ENCODE peak calls at places on chromosomes 11 and 22, in ten cellular contexts. R is lower lobe of right lung; G is AG09309; L is lower leg skin; T is HepG2; Q is astrocyte of the spinal cord; F is astrocyte of the cerebellum; K is Peyer's patch; U is CD4-positive, alpha-beta T cell; S is GM13977. D is an unnamed sample.

GRCh38 chr22:48782817-48783511 is 1044.7 kb downstream of the BRD1 start:
- DNase-seq in G (no peak), K (no peak), F (no peak), R (no peak), L (peak), T (no peak), U (no peak), Q (no peak), S (no peak), D (no peak)

GRCh38 chr11:36458129-36458918 is 51.7 kb downstream of the TRAF6 start:
- DNase-seq in U (no peak), F (no peak), S (no peak), K (no peak), T (no peak), L (no peak), R (peak), Q (no peak), G (no peak), D (no peak)

GRCh38 chr11:119789766-119790407 is 60.9 kb upstream of the NECTIN1 start:
- DNase-seq in T (no peak), U (no peak), Q (no peak), R (peak), G (no peak), L (no peak), K (no peak), S (no peak), F (no peak), D (peak)

GRCh38 chr11:43920598-43921419 is 21.6 kb upstream of the C11orf96 start:
- DNase-seq in L (no peak), T (peak), G (peak), F (peak), K (peak), R (no peak), U (no peak), Q (peak), S (peak), D (no peak)

GRCh38 chr11:75195164-75195962 is 44.5 kb downstream of the SLCO2B1 start:
- DNase-seq in U (no peak), S (no peak), Q (no peak), R (peak), K (no peak), F (no peak), L (peak), G (no peak), T (no peak), D (no peak)

GRCh38 chr11:35735411-35735810 is 72.8 kb downstream of the TRIM44 start:
- DNase-seq in S (no peak), K (no peak), Q (no peak), R (no peak), T (no peak), L (no peak), U (no peak), G (no peak), F (no peak), D (no peak)

GRCh38 chr11:65814131-65814959 is 19.4 kb upstream of the SNX32 start:
- DNase-seq in S (no peak), U (no peak), T (no peak), Q (no peak), R (peak), K (no peak), F (no peak), L (no peak), G (no peak), D (no peak)

GRCh38 chr11:44858796-44859527 is 91.7 kb downstream of the TP53I11 start:
- DNase-seq in F (no peak), G (peak), U (no peak), S (no peak), K (no peak), T (no peak), Q (no peak), R (no peak), L (no peak), D (no peak)

GRCh38 chr11:100445231-100445735 is 241.8 kb upstream of the ARHGAP42 start:
- DNase-seq in G (no peak), S (no peak), F (peak), K (no peak), U (no peak), Q (peak), R (no peak), L (no peak), T (no peak), D (no peak)

GRCh38 chr11:128513915-128514681 is 73.3 kb downstream of the ETS1 start:
- DNase-seq in Q (no peak), T (no peak), R (no peak), F (no peak), K (no peak), G (no peak), U (no peak), L (no peak), S (no peak), D (no peak)

GRCh38 chr11:68825603-68826002 is 16.1 kb downstream of the CPT1A start:
- DNase-seq in Q (no peak), G (no peak), T (peak), K (peak), L (no peak), R (no peak), S (no peak), U (peak), F (no peak), D (no peak)

GRCh38 chr22:48431014-48431413 is 1396.7 kb downstream of the BRD1 start:
- DNase-seq in F (no peak), Q (no peak), L (no peak), T (no peak), G (no peak), U (no peak), K (peak), S (no peak), R (no peak), D (no peak)

GRCh38 chr11:9797300-9797699 is 133.4 kb downstream of the SWAP70 start:
- DNase-seq in R (no peak), U (no peak), T (no peak), K (no peak), L (no peak), G (no peak), Q (no peak), F (no peak), S (no peak), D (no peak)

GRCh38 chr22:20319041-20319744 is 667 bp downstream of the DGCR6L start:
- DNase-seq in K (peak), F (no peak), Q (peak), T (no peak), G (no peak), R (peak), U (no peak), S (peak), L (peak), D (no peak)

GRCh38 chr22:19879996-19880785 is 25.5 kb upstream of the GNB1L start:
- DNase-seq in F (no peak), T (peak), Q (no peak), S (no peak), K (peak), G (no peak), R (peak), U (no peak), L (peak), D (peak)

GRCh38 chr11:86176165-86176884 is 68.2 kb upstream of the EED start:
- DNase-seq in S (peak), K (no peak), R (no peak), L (no peak), T (peak), Q (peak), U (no peak), G (no peak), F (no peak), D (no peak)

GRCh38 chr11:105780781-105781525 is 171.1 kb downstream of the GRIA4 start:
- DNase-seq in T (no peak), Q (no peak), R (no peak), G (no peak), U (no peak), K (no peak), F (no peak), S (no peak), L (no peak), D (no peak)

GRCh38 chr11:6609502-6610015 is 2.5 kb downstream of the TAF10 start:
- DNase-seq in T (no peak), S (no peak), F (no peak), L (peak), U (no peak), K (no peak), G (no peak), R (no peak), Q (no peak), D (no peak)

DNA sequence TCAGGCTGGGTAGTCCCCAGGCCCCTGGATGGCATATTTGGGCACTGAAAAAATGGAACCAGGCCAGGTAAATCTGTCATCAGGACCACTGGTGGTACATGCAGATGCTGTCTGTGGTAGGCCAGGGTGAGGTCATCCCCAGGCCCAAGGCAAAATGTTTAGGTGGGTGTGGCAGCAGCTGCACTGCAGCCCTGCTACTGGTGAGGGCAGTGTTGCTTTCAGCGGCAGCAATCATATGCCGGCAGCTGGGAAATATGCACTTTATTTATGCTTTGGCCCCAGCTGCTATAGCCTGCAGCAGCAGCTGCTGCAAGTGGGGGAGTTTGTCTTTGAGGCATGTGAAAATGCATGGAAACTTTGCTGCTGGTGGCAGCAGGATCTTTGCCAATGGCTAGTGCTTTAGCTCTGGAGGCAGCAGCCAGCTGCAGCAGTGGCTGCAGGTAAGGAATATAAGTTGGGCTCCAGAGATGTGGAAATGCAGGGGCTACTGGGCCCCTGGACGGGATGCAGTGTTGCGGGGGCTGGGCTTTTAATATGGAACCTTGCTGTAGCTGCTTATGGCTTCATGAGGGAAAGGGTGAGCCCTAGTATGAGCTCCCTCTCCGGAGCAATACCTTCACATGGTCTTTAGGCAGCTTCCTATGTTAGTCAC is 365.7 kb upstream of the CADM1 start:
- DNase-seq in S (peak), G (no peak), L (no peak), U (no peak), R (no peak), Q (peak), T (peak), K (no peak), F (no peak), D (no peak)
- TF ChIP-seq CTCF in S (peak), G (peak), L (no peak), U (no peak), R (peak), Q (peak), T (peak), K (no peak), F (peak), D (peak)

DNA sequence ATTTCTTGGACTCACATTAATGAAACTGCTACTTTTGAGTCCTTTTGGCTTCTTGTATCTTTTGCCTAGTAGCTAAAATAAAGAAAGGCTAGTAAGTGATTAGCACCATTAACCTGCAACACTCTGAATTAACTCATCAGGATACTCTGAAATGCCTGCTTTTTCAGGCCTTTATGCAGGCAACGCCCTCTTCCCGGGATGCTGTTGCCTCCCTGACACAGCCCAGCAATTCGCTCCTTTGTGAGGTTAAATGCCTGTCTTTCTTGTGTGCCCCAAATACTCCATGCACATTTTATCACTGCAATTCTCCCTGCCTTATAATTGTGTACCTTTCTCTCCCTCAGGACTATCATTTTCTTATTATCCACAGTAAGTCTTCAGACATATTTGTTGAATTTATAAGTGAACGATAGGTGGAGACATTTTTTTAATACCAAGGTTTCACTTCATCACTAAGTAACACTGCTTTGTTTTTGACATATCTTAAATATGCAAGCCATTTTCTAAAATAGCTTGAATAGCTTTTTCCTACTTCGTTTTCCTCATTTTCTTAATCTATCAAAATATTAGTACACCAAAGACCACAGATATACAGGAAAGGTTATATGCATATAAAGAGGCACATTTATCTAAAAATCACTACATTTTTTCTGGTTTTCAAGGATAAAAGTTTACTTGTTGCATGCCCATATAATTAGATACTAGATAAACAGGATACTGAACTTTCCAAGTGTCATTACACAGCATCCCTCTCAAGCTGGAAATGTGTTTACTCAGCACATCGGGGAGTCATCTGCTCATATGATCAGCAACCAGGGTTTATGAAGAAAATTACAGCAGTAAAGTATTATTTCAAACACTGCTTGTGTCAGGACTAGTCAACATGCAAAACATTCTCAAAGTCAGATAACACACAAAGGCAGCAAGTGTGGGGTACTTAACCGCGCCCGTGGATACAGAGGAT is 48.5 kb upstream of the DDI1 start:
- DNase-seq in R (no peak), G (no peak), F (no peak), U (no peak), T (no peak), S (no peak), K (no peak), Q (peak), L (no peak), D (no peak)
- TF ChIP-seq CTCF in R (no peak), G (no peak), F (no peak), U (no peak), T (no peak), S (no peak), K (no peak), Q (peak), L (no peak), D (no peak)

DNA sequence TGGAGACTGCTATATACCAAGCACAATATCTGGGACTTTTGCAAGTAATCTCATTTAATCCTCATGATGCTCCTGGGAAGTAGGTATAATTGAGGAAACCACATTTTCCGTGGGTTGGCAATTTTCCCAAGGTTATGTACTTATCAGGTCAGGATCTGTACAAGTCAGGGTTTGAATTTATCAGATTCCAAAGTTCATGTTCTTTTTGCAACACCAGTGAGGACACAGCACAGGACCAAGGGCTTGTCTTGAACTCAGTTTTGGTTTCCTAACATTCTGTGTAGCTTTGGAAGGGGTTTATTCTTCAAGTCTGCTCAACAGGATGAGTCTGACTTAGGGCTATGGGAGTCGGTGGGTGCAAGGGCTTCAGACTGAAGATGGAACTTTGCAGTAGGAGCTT is 30.4 kb downstream of the INSC start:
- DNase-seq in S (no peak), U (no peak), G (no peak), L (no peak), F (no peak), K (no peak), T (no peak), Q (no peak), R (no peak), D (no peak)
- TF ChIP-seq CTCF in S (no peak), U (no peak), G (no peak), L (no peak), F (no peak), K (no peak), T (no peak), Q (no peak), R (no peak), D (no peak)

GRCh38 chr11:67376022-67376386 is 2.6 kb upstream of the CLCF1 start:
- DNase-seq in U (no peak), K (no peak), R (no peak), G (no peak), Q (no peak), L (no peak), S (no peak), T (no peak), F (no peak), D (no peak)

GRCh38 chr11:67376873-67377808 is 3.7 kb upstream of the CLCF1 start:
- DNase-seq in L (no peak), S (no peak), R (no peak), K (no peak), F (no peak), T (no peak), U (no peak), G (no peak), Q (no peak), D (no peak)

GRCh38 chr11:67375320-67376021 is 2.1 kb upstream of the CLCF1 start:
- DNase-seq in L (no peak), K (no peak), G (no peak), S (no peak), U (no peak), F (no peak), R (no peak), Q (no peak), T (no peak), D (no peak)

GRCh38 chr11:67374571-67375276 is 1.3 kb upstream of the CLCF1 start:
- DNase-seq in Q (no peak), R (no peak), G (no peak), T (no peak), S (no peak), F (no peak), U (no peak), K (no peak), L (no peak), D (no peak)

DNA sequence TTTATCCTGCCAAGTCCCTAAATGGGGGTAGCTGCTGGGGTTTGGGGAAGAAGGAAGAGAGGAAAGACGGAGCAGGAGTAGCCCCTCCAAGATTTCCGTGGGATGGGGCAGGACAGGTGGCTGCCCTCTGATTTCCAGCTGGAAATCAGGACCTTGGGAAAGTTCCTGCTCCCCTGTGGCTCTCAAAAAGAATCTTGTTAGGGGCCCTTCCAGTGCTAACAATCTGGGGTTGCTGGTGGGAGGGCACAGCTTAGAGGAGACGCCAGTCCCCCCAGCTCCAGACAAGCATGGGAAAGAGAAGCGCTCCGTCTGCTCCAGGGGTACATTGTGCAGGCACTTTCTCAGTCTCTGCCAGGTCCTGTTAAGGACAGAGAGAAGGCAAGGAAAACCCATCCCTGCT is 3.0 kb upstream of the CLCF1 start:
- DNase-seq in G (no peak), Q (no peak), T (no peak), F (no peak), L (no peak), U (no peak), R (no peak), S (no peak), K (no peak), D (no peak)
- TF ChIP-seq CTCF in G (no peak), Q (no peak), T (no peak), F (no peak), L (no peak), U (no peak), R (no peak), S (no peak), K (no peak), D (no peak)

DNA sequence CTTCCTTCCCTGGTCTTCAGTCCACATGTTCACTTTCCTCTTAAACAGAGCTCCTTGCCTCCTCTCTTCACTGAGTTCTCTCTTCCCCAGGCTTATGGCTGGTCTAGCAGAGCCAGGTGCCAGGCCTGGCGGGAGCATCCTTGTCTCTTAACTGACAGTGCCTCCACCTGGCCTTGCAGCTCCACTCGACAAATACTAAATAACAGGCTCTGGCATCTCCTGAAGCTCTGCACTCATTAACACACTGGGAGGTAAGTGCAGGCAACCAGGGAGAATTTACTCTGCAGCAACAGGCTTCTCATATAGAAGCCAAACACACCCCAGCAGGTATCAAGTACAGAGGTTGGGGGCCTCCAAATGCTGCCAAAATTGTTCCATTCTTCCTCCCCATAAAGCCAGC is 438.1 kb downstream of the SOX6 start:
- DNase-seq in S (no peak), Q (no peak), T (no peak), L (peak), R (no peak), F (no peak), G (no peak), U (no peak), K (no peak), D (no peak)
- TF ChIP-seq CTCF in S (no peak), Q (no peak), T (no peak), L (no peak), R (no peak), F (no peak), G (no peak), U (no peak), K (no peak), D (no peak)

DNA sequence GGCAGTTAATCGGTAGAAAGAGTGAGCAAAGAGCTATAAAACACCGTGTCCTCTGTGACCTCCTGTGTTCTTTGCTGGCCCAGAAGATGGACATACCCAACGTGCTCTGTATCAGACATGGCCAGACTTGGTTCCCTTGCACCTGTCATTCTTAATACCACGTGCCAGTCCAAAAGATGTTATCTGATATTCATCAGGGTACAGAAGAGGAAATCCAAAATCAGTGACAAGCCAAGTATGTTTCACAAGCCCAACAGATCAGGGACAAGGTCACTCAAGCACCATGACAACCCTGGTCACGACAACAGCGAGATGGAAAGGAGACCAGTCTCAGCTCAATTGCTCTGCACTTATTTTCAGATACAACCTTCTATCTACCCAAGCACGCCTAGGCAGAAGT is 3.4 kb downstream of the LRP4 start:
- DNase-seq in R (no peak), Q (no peak), K (no peak), G (no peak), F (no peak), S (no peak), L (no peak), U (no peak), T (no peak), D (no peak)
- TF ChIP-seq CTCF in R (no peak), Q (no peak), K (no peak), G (no peak), F (no peak), S (no peak), L (no peak), U (no peak), T (no peak), D (no peak)

GRCh38 chr22:29994027-29994715 is 86.1 kb upstream of the HORMAD2 start:
- DNase-seq in T (peak), R (no peak), G (no peak), Q (peak), S (no peak), K (no peak), L (no peak), F (peak), U (no peak), D (no peak)
- TF ChIP-seq CTCF in T (peak), R (no peak), G (peak), Q (no peak), S (no peak), K (no peak), L (no peak), F (no peak), U (no peak), D (peak)

D was measured in chondrocyte.